ENCODE peak calls at places on chromosomes 4 and X, in seven cellular contexts. K, L, O, P, G, M and U are unnamed samples.

GRCh38 chr4:140807491-140808257 is 51.5 kb upstream of the TBC1D9 start:
- DNase-seq in K (no peak), L (no peak), O (no peak), P (peak), G (no peak), M (no peak), U (no peak)

GRCh38 chr4:156961241-156962068 is 10.1 kb downstream of the PDGFC start:
- DNase-seq in K (no peak), L (no peak), O (no peak), P (no peak), G (no peak), M (no peak), U (no peak)

GRCh38 chrX:70454441-70455365 is 10.1 kb downstream of the DLG3 start:
- DNase-seq in K (peak), L (peak), O (peak), P (peak), G (peak), M (peak), U (peak)

GRCh38 chr4:145843148-145843547 is 95.5 kb downstream of the ZNF827 start:
- DNase-seq in K (no peak), L (no peak), O (peak), P (no peak), G (no peak), M (peak), U (no peak)

GRCh38 chr4:1547863-1548637 is 136.1 kb downstream of the FAM53A start:
- DNase-seq in K (no peak), L (no peak), O (peak), P (no peak), G (peak), M (no peak), U (no peak)

GRCh38 chr4:55038176-55038890 is 87.1 kb downstream of the KDR start:
- DNase-seq in K (no peak), L (no peak), O (peak), P (no peak), G (no peak), M (peak), U (peak)

GRCh38 chr4:10123227-10124101 is 6.9 kb upstream of the WDR1 start:
- DNase-seq in K (peak), L (no peak), O (peak), P (no peak), G (no peak), M (peak), U (no peak)

GRCh38 chr4:48461000-48461399 is 22.1 kb upstream of the SLC10A4 start:
- DNase-seq in K (no peak), L (no peak), O (no peak), P (no peak), G (no peak), M (no peak), U (no peak)

GRCh38 chrX:48648299-48648698 is 35.3 kb upstream of the WAS start:
- DNase-seq in K (peak), L (no peak), O (peak), P (peak), G (no peak), M (peak), U (no peak)

GRCh38 chr4:39083164-39083563 is 21.1 kb downstream of the KLHL5 start:
- DNase-seq in K (no peak), L (no peak), O (peak), P (no peak), G (no peak), M (peak), U (no peak)

GRCh38 chrX:134513091-134513490 is 53.1 kb downstream of the HPRT1 start:
- DNase-seq in K (no peak), L (no peak), O (no peak), P (no peak), G (no peak), M (peak), U (no peak)

GRCh38 chrX:110143454-110144210 is 140.7 kb downstream of the TMEM164 start:
- DNase-seq in K (no peak), L (no peak), O (peak), P (no peak), G (no peak), M (no peak), U (no peak)

GRCh38 chr4:158190736-158191135 is 17.9 kb upstream of the GASK1B start:
- DNase-seq in K (no peak), L (no peak), O (no peak), P (no peak), G (no peak), M (no peak), U (no peak)

GRCh38 chr4:102348701-102349100 is 3.4 kb upstream of the SLC39A8 start:
- DNase-seq in K (no peak), L (no peak), O (no peak), P (no peak), G (no peak), M (peak), U (no peak)

GRCh38 chr4:102343964-102344519 is 1.2 kb downstream of the SLC39A8 start:
- DNase-seq in K (peak), L (peak), O (peak), P (no peak), G (no peak), M (peak), U (no peak)

GRCh38 chr4:102344955-102345794 is at the start of gene SLC39A8:
- DNase-seq in K (peak), L (peak), O (peak), P (peak), G (peak), M (peak), U (peak)

GRCh38 chr4:102344520-102344954 is 745 bp downstream of the SLC39A8 start:
- DNase-seq in K (peak), L (peak), O (no peak), P (peak), G (peak), M (peak), U (peak)

GRCh38 chr4:102345795-102346100 is 466 bp upstream of the SLC39A8 start:
- DNase-seq in K (no peak), L (no peak), O (peak), P (peak), G (no peak), M (no peak), U (no peak)
- TF ChIP-seq CTCF in K (no peak), L (no peak), O (no peak), P (no peak), G (no peak), M (no peak), U (no peak)

DNA sequence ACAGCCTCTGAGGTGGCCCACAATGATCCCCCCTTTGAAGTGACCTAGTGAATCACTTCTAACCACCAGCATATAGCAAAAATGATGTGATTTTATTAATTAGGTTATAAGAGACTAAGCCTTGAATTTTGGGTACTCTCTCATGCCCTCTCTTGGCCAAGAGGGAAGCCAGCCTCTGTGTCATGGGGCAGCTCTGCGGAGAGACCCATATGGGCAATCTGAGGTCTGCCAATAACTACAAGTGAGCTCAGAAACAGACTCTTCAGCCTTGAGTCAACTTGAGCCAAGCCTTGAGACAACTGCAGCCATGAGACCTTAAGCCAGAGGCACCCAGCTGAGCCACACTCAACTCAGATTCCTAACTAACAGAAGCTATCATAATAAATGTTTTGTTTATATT is 45.7 kb downstream of the MANBA start:
- DNase-seq in K (no peak), L (no peak), O (no peak), P (no peak), G (no peak), M (peak), U (no peak)
- TF ChIP-seq CTCF in K (peak), L (peak), O (no peak), P (no peak), G (no peak), M (peak), U (no peak)

DNA sequence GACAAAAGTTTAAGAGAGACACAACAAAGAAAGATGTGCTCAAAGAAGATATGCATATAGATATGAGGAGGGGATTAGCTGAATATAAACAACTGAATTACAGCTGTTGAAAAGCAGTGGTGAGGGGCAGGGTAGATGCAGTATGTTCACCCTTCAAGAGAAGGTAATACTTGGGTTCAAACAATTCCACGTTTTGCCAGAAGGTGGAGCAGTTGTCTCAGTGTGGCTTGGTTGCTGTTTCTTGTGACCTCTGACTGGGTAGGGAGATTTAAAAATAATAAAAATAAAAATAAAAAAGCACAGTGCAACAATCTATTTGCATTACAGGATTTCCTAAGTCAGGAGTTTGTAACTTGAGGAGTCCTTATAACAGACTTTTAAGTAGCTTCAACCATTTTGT is 23.3 kb downstream of the PHOX2B start:
- DNase-seq in K (peak), L (no peak), O (no peak), P (no peak), G (no peak), M (no peak), U (no peak)
- TF ChIP-seq CTCF in K (peak), L (no peak), O (no peak), P (no peak), G (no peak), M (peak), U (no peak)

GRCh38 chrX:47646636-47647035 is 3.7 kb downstream of the ELK1 start:
- DNase-seq in K (no peak), L (no peak), O (no peak), P (no peak), G (no peak), M (no peak), U (no peak)

GRCh38 chrX:47648376-47648775 is 2.0 kb downstream of the ELK1 start:
- DNase-seq in K (no peak), L (no peak), O (no peak), P (no peak), G (no peak), M (no peak), U (no peak)

GRCh38 chrX:47644557-47645091 is 5.7 kb downstream of the ELK1 start:
- DNase-seq in K (peak), L (no peak), O (peak), P (no peak), G (no peak), M (peak), U (no peak)

GRCh38 chrX:47645530-47645929 is 4.8 kb downstream of the ELK1 start:
- DNase-seq in K (no peak), L (no peak), O (no peak), P (no peak), G (no peak), M (no peak), U (no peak)

GRCh38 chrX:47643926-47644325 is 6.4 kb downstream of the ELK1 start:
- DNase-seq in K (peak), L (no peak), O (peak), P (no peak), G (no peak), M (peak), U (no peak)
- TF ChIP-seq CTCF in K (peak), L (peak), O (peak), P (peak), G (peak), M (peak), U (no peak)

GRCh38 chr4:98626350-98626749 is 32.1 kb downstream of the TSPAN5 start:
- DNase-seq in K (no peak), L (no peak), O (peak), P (no peak), G (no peak), M (peak), U (no peak)

GRCh38 chr4:98625920-98626319 is 32.5 kb downstream of the TSPAN5 start:
- DNase-seq in K (no peak), L (no peak), O (no peak), P (no peak), G (no peak), M (no peak), U (no peak)

GRCh38 chr4:98625399-98625798 is 33.0 kb downstream of the TSPAN5 start:
- DNase-seq in K (no peak), L (no peak), O (no peak), P (no peak), G (no peak), M (no peak), U (no peak)

GRCh38 chr4:98627477-98627876 is 30.9 kb downstream of the TSPAN5 start:
- DNase-seq in K (no peak), L (no peak), O (no peak), P (no peak), G (no peak), M (peak), U (no peak)

GRCh38 chr4:98627883-98628282 is 30.5 kb downstream of the TSPAN5 start:
- DNase-seq in K (no peak), L (no peak), O (peak), P (no peak), G (no peak), M (peak), U (no peak)
- TF ChIP-seq CTCF in K (no peak), L (no peak), O (no peak), P (no peak), G (no peak), M (no peak), U (no peak)

GRCh38 chrX:44946771-44947170 is 73.8 kb downstream of the KDM6A start:
- DNase-seq in K (no peak), L (no peak), O (peak), P (no peak), G (no peak), M (peak), U (no peak)

GRCh38 chrX:44947995-44948394 is 75.0 kb downstream of the KDM6A start:
- DNase-seq in K (peak), L (no peak), O (no peak), P (no peak), G (no peak), M (no peak), U (no peak)

GRCh38 chrX:44944894-44945293 is 71.9 kb downstream of the KDM6A start:
- DNase-seq in K (no peak), L (no peak), O (no peak), P (no peak), G (no peak), M (no peak), U (no peak)

GRCh38 chrX:44943007-44943406 is 70.0 kb downstream of the KDM6A start:
- DNase-seq in K (no peak), L (no peak), O (no peak), P (no peak), G (no peak), M (no peak), U (no peak)

DNA sequence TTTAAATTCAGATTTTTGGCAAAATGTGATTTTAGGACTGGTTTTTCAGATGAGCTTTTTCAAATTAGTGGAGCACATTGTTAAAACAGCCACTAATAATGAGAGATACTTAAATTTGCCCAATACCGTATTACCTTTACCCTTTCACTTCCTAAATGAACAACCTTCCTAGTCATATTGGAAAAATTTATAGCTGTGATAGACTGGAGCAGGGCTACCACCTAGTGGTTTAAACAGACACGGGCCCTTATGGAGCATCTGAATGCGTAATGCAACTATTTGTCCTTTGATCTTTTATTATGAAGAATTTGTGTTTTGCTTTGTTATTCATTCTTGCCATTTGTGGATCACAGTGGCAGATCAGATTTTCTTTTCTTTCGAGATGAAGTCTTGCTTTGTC is 72.7 kb downstream of the KDM6A start:
- DNase-seq in K (no peak), L (no peak), O (no peak), P (no peak), G (no peak), M (no peak), U (no peak)
- TF ChIP-seq CTCF in K (peak), L (peak), O (peak), P (no peak), G (peak), M (peak), U (no peak)

DNA sequence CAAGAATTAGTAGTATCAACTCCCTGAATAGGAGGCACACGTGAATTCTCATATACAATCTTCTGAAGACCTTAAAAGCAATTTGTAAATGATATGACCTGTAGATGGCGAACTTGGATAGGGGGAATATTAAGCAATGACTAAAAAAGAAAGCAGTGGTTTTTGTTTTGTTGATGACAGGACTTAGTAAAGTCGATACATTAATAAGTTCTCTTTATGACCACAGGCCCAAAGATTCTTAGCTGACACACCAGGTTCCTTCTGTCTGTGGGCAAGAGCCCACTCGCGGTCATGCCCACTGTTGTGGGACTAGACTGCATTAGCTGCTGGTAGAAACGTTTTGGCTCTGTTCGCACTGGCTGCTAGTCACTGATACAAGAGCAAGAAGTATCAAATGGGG is 30.8 kb downstream of the ALPK1 start:
- DNase-seq in K (peak), L (no peak), O (peak), P (peak), G (no peak), M (peak), U (no peak)
- TF ChIP-seq CTCF in K (peak), L (peak), O (peak), P (peak), G (peak), M (peak), U (peak)

GRCh38 chrX:80550722-80551121 is 130.5 kb downstream of the TENT5D start:
- DNase-seq in K (peak), L (no peak), O (no peak), P (no peak), G (no peak), M (no peak), U (no peak)
- TF ChIP-seq CTCF in K (peak), L (no peak), O (no peak), P (no peak), G (no peak), M (no peak), U (no peak)

GRCh38 chrX:9682456-9682855 is 83.2 kb downstream of the GPR143 start:
- DNase-seq in K (peak), L (no peak), O (peak), P (no peak), G (no peak), M (peak), U (no peak)
- TF ChIP-seq CTCF in K (peak), L (no peak), O (peak), P (no peak), G (peak), M (no peak), U (no peak)

GRCh38 chrX:108001218-108001814 is 19.1 kb upstream of the TEX13B start:
- DNase-seq in K (peak), L (no peak), O (peak), P (no peak), G (no peak), M (peak), U (no peak)
- TF ChIP-seq CTCF in K (peak), L (peak), O (peak), P (peak), G (peak), M (peak), U (peak)